ENCODE peak calls at places on chromosomes 13 and 19, in seven cellular contexts. L is AG09309, N is epithelial cell of esophagus, E is left ventricle myocardium inferior, W is sciatic nerve, H is hippocampal formation, T is lung microvascular endothelial cell. V is an unnamed sample.
A peak's percentile ranks its signal among the peaks of the same experiment; 100 is the strongest.

GRCh38 chr19:50607874-50608785 is 31.6 kb downstream of the SYT3 start:
- DNase-seq in E (peak; percentile 53), T (peak; percentile 90), W (peak; percentile 62), H (peak; percentile 86), L (no peak), N (peak; percentile 10), V (peak; percentile 98)

GRCh38 chr13:74774252-74774651 is 640.0 kb upstream of the KLF12 start:
- DNase-seq in L (peak; percentile 45), N (peak; percentile 43), W (no peak), H (no peak), E (no peak), T (no peak), V (no peak)

GRCh38 chr19:10424011-10424637 is 3.8 kb downstream of the PDE4A start:
- DNase-seq in H (peak; percentile 42), L (no peak), W (peak; percentile 89), T (peak; percentile 77), N (peak; percentile 75), E (peak; percentile 77), V (peak; percentile 93)

GRCh38 chr13:51619614-51620013 is 35.4 kb downstream of the WDFY2 start:
- DNase-seq in H (no peak), E (no peak), L (peak; percentile 45), T (peak; percentile 19), N (peak; percentile 56), W (no peak), V (no peak)

GRCh38 chr19:2847507-2847906 is 6.2 kb downstream of the ZNF555 start:
- DNase-seq in E (no peak), T (no peak), H (no peak), N (no peak), W (no peak), L (no peak), V (no peak)

GRCh38 chr19:54162884-54163283 is 3.4 kb upstream of the LENG1 start:
- DNase-seq in H (no peak), N (no peak), L (no peak), E (no peak), W (no peak), T (no peak), V (no peak)

GRCh38 chr19:32599736-32600157 is 18.8 kb downstream of the PDCD5 start:
- DNase-seq in H (peak; percentile 4), L (peak; percentile 24), W (no peak), N (peak; percentile 71), E (no peak), T (peak; percentile 77), V (peak; percentile 71)

GRCh38 chr19:1424182-1424955 is 13.8 kb upstream of the RPS15 start:
- DNase-seq in W (no peak), L (no peak), N (no peak), T (no peak), H (no peak), E (no peak), V (no peak)

GRCh38 chr13:99432637-99433542 is 68.4 kb upstream of the TM9SF2 start:
- DNase-seq in N (peak; percentile 76), H (peak; percentile 34), E (peak; percentile 65), L (no peak), W (peak; percentile 77), T (peak; percentile 87), V (peak; percentile 60)

GRCh38 chr13:106349080-106349841 is 186.2 kb downstream of the EFNB2 start:
- DNase-seq in T (peak; percentile 66), E (peak; percentile 14), H (peak; percentile 15), N (peak; percentile 85), W (no peak), L (no peak), V (no peak)

GRCh38 chr13:53075356-53076041 is 46.9 kb downstream of the OLFM4 start:
- DNase-seq in N (no peak), L (no peak), H (no peak), W (no peak), E (no peak), T (no peak), V (no peak)

GRCh38 chr13:113035209-113035800 is 66.3 kb downstream of the MCF2L start:
- DNase-seq in E (no peak), H (no peak), T (no peak), W (no peak), L (no peak), N (no peak), V (no peak)

GRCh38 chr19:16495982-16496612 is at the start of the genes C19orf44 and CALR3:
- DNase-seq in H (peak; percentile 98), T (peak; percentile 98), L (peak; percentile 93), W (peak; percentile 98), E (peak; percentile 99), N (peak; percentile 99), V (peak; percentile 100)

GRCh38 chr19:54523403-54523802 is 20.8 kb downstream of the LAIR2 start:
- DNase-seq in N (peak; percentile 3), T (peak; percentile 96), L (peak; percentile 7), E (no peak), W (no peak), H (no peak), V (peak; percentile 33)

GRCh38 chr19:30222428-30222873 is 149.7 kb upstream of the ZNF536 start:
- DNase-seq in W (no peak), E (no peak), T (no peak), H (no peak), N (no peak), L (no peak), V (peak; percentile 25)

GRCh38 chr19:32407004-32407992 is 1.7 kb downstream of the DPY19L3 start:
- DNase-seq in N (peak; percentile 78), T (no peak), H (peak; percentile 16), E (no peak), W (no peak), L (no peak), V (peak; percentile 47)

GRCh38 chr19:5048091-5048726 is 79.3 kb downstream of the KDM4B start:
- DNase-seq in N (peak; percentile 75), T (peak; percentile 68), E (peak; percentile 77), H (peak; percentile 47), W (peak; percentile 89), L (no peak), V (peak; percentile 93)

GRCh38 chr13:43545317-43545874 is 241.4 kb downstream of the ENOX1 start:
- DNase-seq in H (no peak), E (peak; percentile 25), W (no peak), L (no peak), N (no peak), T (no peak), V (no peak)

GRCh38 chr19:10797541-10798256 is 38.3 kb downstream of the TMED1 start:
- DNase-seq in T (peak; percentile 69), W (no peak), H (no peak), E (no peak), N (no peak), L (no peak), V (no peak)

GRCh38 chr13:20128459-20128927 is 32.4 kb downstream of the GJA3 start:
- DNase-seq in H (no peak), T (no peak), N (peak; percentile 18), W (no peak), E (no peak), L (no peak), V (no peak)

GRCh38 chr13:50634339-50634738 is 209.2 kb downstream of the DLEU7 start:
- DNase-seq in T (no peak), H (no peak), W (no peak), E (no peak), L (no peak), N (no peak), V (no peak)

GRCh38 chr13:44206429-44206828 is 167.2 kb upstream of the SERP2 start:
- DNase-seq in W (no peak), H (no peak), T (no peak), L (no peak), E (no peak), N (no peak), V (no peak)

GRCh38 chr13:97471721-97472120 is 37.8 kb downstream of the RAP2A start:
- DNase-seq in L (no peak), N (no peak), H (no peak), E (no peak), T (no peak), W (no peak), V (no peak)

GRCh38 chr19:55088543-55089265 is 13.0 kb downstream of the EPS8L1 start:
- DNase-seq in T (peak; percentile 62), N (peak; percentile 61), H (peak; percentile 52), L (no peak), E (peak; percentile 76), W (peak; percentile 84), V (peak; percentile 87)

GRCh38 chr13:91401916-91402315 is 3.5 kb downstream of the GPC5 start:
- DNase-seq in W (no peak), E (no peak), L (no peak), H (no peak), T (no peak), N (no peak), V (no peak)

GRCh38 chr19:2171349-2172145 is 7.8 kb downstream of the DOT1L start:
- DNase-seq in N (no peak), H (no peak), W (no peak), T (no peak), E (peak; percentile 73), L (no peak), V (no peak)

V was measured in A673.